ENCODE peak calls at places on chromosomes 2 and 18, in four cellular contexts. One of them, this sample, is unnamed.
A peak's percentile ranks its signal among the peaks of the same experiment; 100 is the strongest.

GRCh38 chr2:177282101-177282573 is 17.6 kb upstream of the NFE2L2 start:
- DNase-seq in neural progenitor cell: no peak
- DNase-seq in AG10803: peak; percentile 29
- DNase-seq in OCI-LY7: no peak
- DNase-seq in this sample: no peak

GRCh38 chr2:43169987-43170732 is 56.2 kb downstream of the ZFP36L2 start:
- DNase-seq in neural progenitor cell: peak; percentile 52
- DNase-seq in AG10803: no peak
- DNase-seq in OCI-LY7: peak; percentile 80
- DNase-seq in this sample: no peak

GRCh38 chr2:177314722-177315264 is 50.3 kb upstream of the NFE2L2 start:
- DNase-seq in neural progenitor cell: no peak
- DNase-seq in AG10803: no peak
- DNase-seq in OCI-LY7: peak; percentile 18
- DNase-seq in this sample: peak; percentile 50

GRCh38 chr2:75153221-75153620 is 46.1 kb downstream of the TACR1 start:
- DNase-seq in neural progenitor cell: no peak
- DNase-seq in AG10803: no peak
- DNase-seq in OCI-LY7: no peak
- DNase-seq in this sample: no peak

GRCh38 chr2:162242586-162243304 is 500 bp downstream of the FAP start:
- DNase-seq in neural progenitor cell: peak; percentile 41
- DNase-seq in AG10803: peak; percentile 94
- DNase-seq in OCI-LY7: no peak
- DNase-seq in this sample: peak; percentile 64

GRCh38 chr2:197869501-197870111 is 65.2 kb downstream of the PLCL1 start:
- DNase-seq in neural progenitor cell: no peak
- DNase-seq in AG10803: no peak
- DNase-seq in OCI-LY7: no peak
- DNase-seq in this sample: no peak

GRCh38 chr18:12455511-12455910 is 47.8 kb downstream of the PRELID3A start:
- DNase-seq in neural progenitor cell: no peak
- DNase-seq in AG10803: no peak
- DNase-seq in OCI-LY7: no peak
- DNase-seq in this sample: no peak

GRCh38 chr2:168935810-168936581 is 34.9 kb downstream of the G6PC2 start:
- DNase-seq in neural progenitor cell: no peak
- DNase-seq in AG10803: peak; percentile 57
- DNase-seq in OCI-LY7: no peak
- DNase-seq in this sample: peak; percentile 78

GRCh38 chr18:36402765-36403396 is 105.4 kb downstream of the FHOD3 start:
- DNase-seq in neural progenitor cell: no peak
- DNase-seq in AG10803: peak; percentile 94
- DNase-seq in OCI-LY7: no peak
- DNase-seq in this sample: no peak

GRCh38 chr2:72781500-72781899 is 44.3 kb downstream of the EXOC6B start:
- DNase-seq in neural progenitor cell: no peak
- DNase-seq in AG10803: no peak
- DNase-seq in OCI-LY7: no peak
- DNase-seq in this sample: no peak

GRCh38 chr2:119723784-119724467 is 35.8 kb upstream of the PTPN4 start:
- DNase-seq in neural progenitor cell: no peak
- DNase-seq in AG10803: no peak
- DNase-seq in OCI-LY7: no peak
- DNase-seq in this sample: no peak

GRCh38 chr2:189104926-189105325 is 74.6 kb downstream of the COL5A2 start:
- DNase-seq in neural progenitor cell: no peak
- DNase-seq in AG10803: no peak
- DNase-seq in OCI-LY7: no peak
- DNase-seq in this sample: no peak

GRCh38 chr2:118661184-118661583 is 186.3 kb downstream of the EN1 start:
- DNase-seq in neural progenitor cell: no peak
- DNase-seq in AG10803: no peak
- DNase-seq in OCI-LY7: no peak
- DNase-seq in this sample: no peak
- TF ChIP-seq CTCF in neural progenitor cell: peak; percentile 21
- TF ChIP-seq CTCF in AG10803: peak; percentile 18
- TF ChIP-seq CTCF in OCI-LY7: no peak
- TF ChIP-seq CTCF in this sample: no peak

GRCh38 chr2:127220102-127220806 is at the start of gene CYP27C1:
- DNase-seq in neural progenitor cell: peak; percentile 81
- DNase-seq in AG10803: no peak
- DNase-seq in OCI-LY7: no peak
- DNase-seq in this sample: no peak

GRCh38 chr2:127218843-127219715 is 1.0 kb downstream of the CYP27C1 start:
- DNase-seq in neural progenitor cell: peak; percentile 69
- DNase-seq in AG10803: no peak
- DNase-seq in OCI-LY7: no peak
- DNase-seq in this sample: no peak

GRCh38 chr2:127219716-127220090 is 396 bp downstream of the CYP27C1 start:
- DNase-seq in neural progenitor cell: peak; percentile 78
- DNase-seq in AG10803: no peak
- DNase-seq in OCI-LY7: no peak
- DNase-seq in this sample: peak; percentile 46

GRCh38 chr2:127217470-127218325 is 2.4 kb downstream of the CYP27C1 start:
- DNase-seq in neural progenitor cell: no peak
- DNase-seq in AG10803: no peak
- DNase-seq in OCI-LY7: no peak
- DNase-seq in this sample: peak; percentile 98

GRCh38 chr2:127220807-127221527 is 868 bp upstream of the CYP27C1 start:
- DNase-seq in neural progenitor cell: peak; percentile 65
- DNase-seq in AG10803: no peak
- DNase-seq in OCI-LY7: no peak
- DNase-seq in this sample: no peak
- H3K4me3 ChIP-seq in neural progenitor cell: peak overlapping the region; percentile 100
- H3K4me3 ChIP-seq in AG10803: peak overlapping the region; percentile 5
- H3K4me3 ChIP-seq in OCI-LY7: no peak overlapping the region
- H3K4me3 ChIP-seq in this sample: no peak overlapping the region

GRCh38 chr18:62324917-62325805 is at the start of gene TNFRSF11A:
- DNase-seq in neural progenitor cell: peak; percentile 86
- DNase-seq in AG10803: no peak
- DNase-seq in OCI-LY7: no peak
- DNase-seq in this sample: peak; percentile 60
- TF ChIP-seq CTCF in neural progenitor cell: peak; percentile 56
- TF ChIP-seq CTCF in AG10803: peak; percentile 0
- TF ChIP-seq CTCF in OCI-LY7: no peak
- TF ChIP-seq CTCF in this sample: peak; percentile 10

DNA sequence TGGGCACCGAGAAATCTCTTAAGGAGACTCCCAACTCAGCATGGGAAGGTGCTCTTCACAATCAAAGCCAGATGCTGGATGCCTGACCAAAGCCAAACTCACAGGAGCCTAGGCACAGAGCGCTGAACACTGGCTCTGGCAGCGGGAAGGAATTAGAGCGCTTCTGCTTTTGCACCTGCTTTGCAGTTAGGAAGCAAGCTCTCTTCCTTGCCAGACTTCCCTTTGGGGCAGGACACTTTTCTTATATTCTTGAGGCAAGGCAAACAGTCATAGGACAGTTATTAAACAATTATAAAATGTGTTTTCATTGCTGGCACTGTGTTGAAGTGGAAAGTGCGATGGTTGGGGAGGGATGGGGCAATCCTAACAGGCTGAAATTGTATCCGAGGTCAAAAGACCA is 79.6 kb upstream of the DNMT3A start:
- DNase-seq in neural progenitor cell: no peak
- DNase-seq in AG10803: no peak
- DNase-seq in OCI-LY7: peak; percentile 45
- DNase-seq in this sample: no peak
- H3K4me3 ChIP-seq in neural progenitor cell: no peak overlapping the region
- H3K4me3 ChIP-seq in AG10803: no peak overlapping the region
- H3K4me3 ChIP-seq in OCI-LY7: peak overlapping the region; percentile 65
- H3K4me3 ChIP-seq in this sample: no peak overlapping the region

GRCh38 chr18:23095463-23095862 is 39.8 kb upstream of the CABLES1 start:
- DNase-seq in neural progenitor cell: no peak
- DNase-seq in AG10803: no peak
- DNase-seq in OCI-LY7: no peak
- DNase-seq in this sample: no peak
- TF ChIP-seq CTCF in neural progenitor cell: peak; percentile 26
- TF ChIP-seq CTCF in AG10803: peak; percentile 3
- TF ChIP-seq CTCF in OCI-LY7: peak; percentile 31
- TF ChIP-seq CTCF in this sample: no peak

DNA sequence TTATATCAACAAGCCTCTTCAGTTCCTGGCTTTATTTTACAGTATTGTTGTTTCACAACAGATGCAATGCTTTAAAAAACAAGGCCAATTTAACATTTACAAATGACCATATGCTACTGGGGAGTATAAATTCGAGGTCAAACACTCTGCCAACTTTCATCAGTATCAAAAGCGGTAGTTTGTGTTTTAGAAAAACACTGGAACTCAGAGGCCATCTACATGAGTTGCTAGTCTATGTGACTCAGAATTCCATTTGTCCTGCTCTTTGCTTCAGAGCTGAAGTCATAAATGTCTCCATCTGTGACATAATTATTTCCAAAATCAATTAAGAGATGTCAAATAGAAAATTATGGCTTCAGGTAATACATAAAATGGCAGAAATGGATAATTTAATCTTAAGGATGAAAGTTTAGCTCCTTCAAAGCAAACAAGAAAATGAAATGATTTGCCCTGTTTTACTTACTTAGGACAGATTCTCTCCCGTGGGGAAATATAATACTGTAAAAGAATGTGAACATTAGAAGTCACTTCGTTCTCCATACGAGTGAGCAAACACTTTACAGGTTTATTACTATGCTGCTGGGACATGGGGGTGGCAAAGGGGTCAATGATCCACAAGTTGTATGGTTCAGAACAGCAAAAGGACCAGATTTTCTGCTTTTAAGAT is 3.7 kb downstream of the MEX3C start:
- DNase-seq in neural progenitor cell: no peak
- DNase-seq in AG10803: peak; percentile 52
- DNase-seq in OCI-LY7: no peak
- DNase-seq in this sample: peak; percentile 31
- H3K4me3 ChIP-seq in neural progenitor cell: peak overlapping the region; percentile 83
- H3K4me3 ChIP-seq in AG10803: peak overlapping the region; percentile 95
- H3K4me3 ChIP-seq in OCI-LY7: peak overlapping the region; percentile 92
- H3K4me3 ChIP-seq in this sample: peak overlapping the region; percentile 7

This sample was measured in epithelial cell of esophagus.